ENCODE peak calls at places on chromosomes 3 and 15, in four cellular contexts. P is H7, Y is amniotic stem cell, K is GM12865. M is an unnamed sample.

GRCh38 chr3:12729313-12729676 is 29.8 kb downstream of the TMEM40 start:
- DNase-seq in P (no peak), Y (no peak), K (no peak), M (no peak)

GRCh38 chr3:99846472-99846871 is 28.8 kb downstream of the CMSS1 start:
- DNase-seq in P (no peak), Y (no peak), K (no peak), M (no peak)

GRCh38 chr15:62389887-62390792 is 225.1 kb upstream of the C2CD4B start:
- DNase-seq in P (peak; percentile 93), Y (peak; percentile 61), K (peak; percentile 82), M (peak; percentile 81)

GRCh38 chr3:49567406-49567805 is 13.1 kb downstream of the BSN start:
- DNase-seq in P (no peak), Y (no peak), K (no peak), M (no peak)

GRCh38 chr3:127867986-127868385 is 45.7 kb upstream of the MGLL start:
- DNase-seq in P (no peak), Y (no peak), K (no peak), M (no peak)

GRCh38 chr3:133152056-133152455 is 113.9 kb downstream of the TMEM108 start:
- DNase-seq in P (no peak), Y (no peak), K (no peak), M (no peak)

GRCh38 chr3:15794303-15794771 is 3.4 kb downstream of the ANKRD28 start:
- DNase-seq in P (no peak), Y (no peak), K (peak; percentile 72), M (peak; percentile 60)

GRCh38 chr3:38521391-38521987 is 25.3 kb downstream of the EXOG start:
- DNase-seq in P (peak; percentile 77), Y (no peak), K (peak; percentile 77), M (peak; percentile 73)

GRCh38 chr15:40250771-40251454 is 12.1 kb downstream of the PAK6 start:
- DNase-seq in P (peak; percentile 43), Y (no peak), K (no peak), M (no peak)

GRCh38 chr3:197466586-197467399 is 89.0 kb downstream of the BDH1 start:
- DNase-seq in P (no peak), Y (no peak), K (no peak), M (peak; percentile 20)

GRCh38 chr3:130688677-130689076 is 58.0 kb downstream of the PIK3R4 start:
- DNase-seq in P (no peak), Y (no peak), K (no peak), M (no peak)

GRCh38 chr3:165279471-165279870 is 83.3 kb upstream of the SLITRK3 start:
- DNase-seq in P (no peak), Y (no peak), K (no peak), M (no peak)

GRCh38 chr3:165770781-165771180 is 66.4 kb downstream of the BCHE start:
- DNase-seq in P (no peak), Y (no peak), K (no peak), M (no peak)

GRCh38 chr3:43817825-43818224 is 127.1 kb downstream of the ABHD5 start:
- DNase-seq in P (no peak), Y (no peak), K (no peak), M (no peak)

GRCh38 chr3:45607790-45608189 is 13.2 kb downstream of the LIMD1 start:
- DNase-seq in P (no peak), Y (no peak), K (no peak), M (no peak)

GRCh38 chr15:39403674-39404117 is 177.2 kb upstream of the THBS1 start:
- DNase-seq in P (no peak), Y (no peak), K (no peak), M (no peak)

GRCh38 chr15:76185716-76186115 is 125.6 kb downstream of the ETFA start:
- DNase-seq in P (peak; percentile 92), Y (no peak), K (peak; percentile 65), M (peak; percentile 70)

GRCh38 chr15:31366169-31366734 is 39.6 kb downstream of the KLF13 start:
- DNase-seq in P (peak; percentile 77), Y (no peak), K (no peak), M (peak; percentile 48)

GRCh38 chr3:185420762-185421161 is 57.8 kb downstream of the MAP3K13 start:
- DNase-seq in P (no peak), Y (no peak), K (peak; percentile 9), M (peak; percentile 4)

GRCh38 chr3:188510366-188510765 is 356.4 kb downstream of the LPP start:
- DNase-seq in P (no peak), Y (no peak), K (no peak), M (no peak)

GRCh38 chr3:196202516-196202970 is 8.7 kb downstream of the ZDHHC19 start:
- DNase-seq in P (no peak), Y (no peak), K (peak; percentile 86), M (no peak)

M was measured in NB4.